ENCODE peak calls at places on chromosomes 1 and 21, in nine cellular contexts. Q is HS-27A; A is stromal cell of bone marrow; Z is HFF-Myc; X is GM23248; J is naive thymus-derived CD8-positive, alpha-beta T cell; E is COR-L47; O is Calu3; B is activated naive CD8-positive, alpha-beta T cell treated with anti-CD3 and anti-CD28 coated beads, Interleukin-2, amount 50 U/mL, for 24 hours. C is an unnamed sample.

GRCh38 chr1:54404939-54405880 is 984 bp downstream of the SSBP3 start:
- DNase-seq in Q (no peak), A (no peak), Z (no peak), X (peak), J (no peak), E (peak), O (peak), B (no peak), C (no peak)

GRCh38 chr21:20250337-20250736 is 747.9 kb upstream of the NCAM2 start:
- DNase-seq in Q (no peak), A (no peak), Z (no peak), X (no peak), J (no peak), E (no peak), O (no peak), B (no peak), C (no peak)

GRCh38 chr1:44924835-44925464 is 61.4 kb downstream of the EIF2B3 start:
- DNase-seq in Q (peak), A (peak), Z (peak), X (peak), J (no peak), E (no peak), O (peak), B (no peak), C (peak)

GRCh38 chr1:206012086-206012859 is 9.1 kb upstream of the RAB7B start:
- DNase-seq in Q (no peak), A (no peak), Z (no peak), X (no peak), J (peak), E (no peak), O (peak), B (peak), C (no peak)

GRCh38 chr1:56535949-56536348 is 43.4 kb downstream of the PLPP3 start:
- DNase-seq in Q (no peak), A (no peak), Z (no peak), X (no peak), J (no peak), E (no peak), O (no peak), B (no peak), C (no peak)

GRCh38 chr1:74933500-74933899 is 200.5 kb downstream of the TYW3 start:
- DNase-seq in Q (no peak), A (no peak), Z (no peak), X (no peak), J (no peak), E (no peak), O (no peak), B (no peak), C (no peak)

GRCh38 chr1:12539705-12540579 is 78.1 kb downstream of the DHRS3 start:
- DNase-seq in Q (no peak), A (peak), Z (peak), X (peak), J (no peak), E (no peak), O (peak), B (no peak), C (peak)

GRCh38 chr1:72745413-72745812 is 463.1 kb upstream of the NEGR1 start:
- DNase-seq in Q (no peak), A (no peak), Z (no peak), X (no peak), J (no peak), E (no peak), O (no peak), B (no peak), C (no peak)

GRCh38 chr1:221891708-221892107 is 149.8 kb upstream of the DUSP10 start:
- DNase-seq in Q (no peak), A (no peak), Z (no peak), X (peak), J (no peak), E (no peak), O (no peak), B (no peak), C (no peak)

GRCh38 chr1:15966081-15966955 is 9.6 kb downstream of the ZBTB17 start:
- DNase-seq in Q (no peak), A (no peak), Z (no peak), X (peak), J (peak), E (no peak), O (no peak), B (peak), C (no peak)

GRCh38 chr1:32413507-32414185 is 19.4 kb upstream of the BSDC1 start:
- DNase-seq in Q (peak), A (peak), Z (peak), X (peak), J (peak), E (peak), O (peak), B (peak), C (no peak)

C was measured in BJ.